ENCODE peak calls at places on chromosomes 3 and 15, in seven cellular contexts. One of them, this sample, is unnamed.

GRCh38 chr3:129481783-129482332 is 41.8 kb downstream of the IFT122 start:
- DNase-seq in activated CD8-positive, alpha-beta memory T cell treated with anti-CD3 and anti-CD28 coated beads for 4 hours: no peak
- DNase-seq in NCI-H510A treated with DMSO at 0.1 percent for 48 hours: no peak
- DNase-seq in HuH-7.5: no peak
- DNase-seq in substantia nigra: no peak
- DNase-seq in caudate nucleus: no peak
- DNase-seq in NCI-H345: no peak
- DNase-seq in this sample: no peak

GRCh38 chr15:60362318-60363023 is 35.3 kb downstream of the ANXA2 start:
- DNase-seq in activated CD8-positive, alpha-beta memory T cell treated with anti-CD3 and anti-CD28 coated beads for 4 hours: no peak
- DNase-seq in caudate nucleus: no peak
- DNase-seq in HuH-7.5: no peak
- DNase-seq in NCI-H345: no peak
- DNase-seq in substantia nigra: no peak
- DNase-seq in NCI-H510A treated with DMSO at 0.1 percent for 48 hours: no peak
- DNase-seq in this sample: no peak

GRCh38 chr3:193016437-193016887 is 98.8 kb upstream of the MB21D2 start:
- DNase-seq in substantia nigra: no peak
- DNase-seq in NCI-H345: peak
- DNase-seq in activated CD8-positive, alpha-beta memory T cell treated with anti-CD3 and anti-CD28 coated beads for 4 hours: no peak
- DNase-seq in caudate nucleus: no peak
- DNase-seq in NCI-H510A treated with DMSO at 0.1 percent for 48 hours: no peak
- DNase-seq in HuH-7.5: no peak
- DNase-seq in this sample: no peak

GRCh38 chr3:49019941-49020334 is 1.6 kb upstream of the DALRD3 start:
- DNase-seq in substantia nigra: no peak
- DNase-seq in HuH-7.5: no peak
- DNase-seq in NCI-H345: no peak
- DNase-seq in caudate nucleus: no peak
- DNase-seq in NCI-H510A treated with DMSO at 0.1 percent for 48 hours: no peak
- DNase-seq in activated CD8-positive, alpha-beta memory T cell treated with anti-CD3 and anti-CD28 coated beads for 4 hours: no peak
- DNase-seq in this sample: no peak

GRCh38 chr3:39065197-39065596 is 13.4 kb downstream of the WDR48 start:
- DNase-seq in HuH-7.5: peak
- DNase-seq in NCI-H345: no peak
- DNase-seq in activated CD8-positive, alpha-beta memory T cell treated with anti-CD3 and anti-CD28 coated beads for 4 hours: no peak
- DNase-seq in NCI-H510A treated with DMSO at 0.1 percent for 48 hours: peak
- DNase-seq in substantia nigra: no peak
- DNase-seq in caudate nucleus: no peak
- DNase-seq in this sample: no peak

GRCh38 chr3:11548721-11549131 is 95.0 kb downstream of the VGLL4 start:
- DNase-seq in NCI-H345: peak
- DNase-seq in NCI-H510A treated with DMSO at 0.1 percent for 48 hours: peak
- DNase-seq in activated CD8-positive, alpha-beta memory T cell treated with anti-CD3 and anti-CD28 coated beads for 4 hours: no peak
- DNase-seq in caudate nucleus: no peak
- DNase-seq in HuH-7.5: no peak
- DNase-seq in substantia nigra: no peak
- DNase-seq in this sample: no peak

GRCh38 chr3:59127071-59127470 is 77.2 kb upstream of the CFAP20DC start:
- DNase-seq in HuH-7.5: no peak
- DNase-seq in NCI-H345: no peak
- DNase-seq in activated CD8-positive, alpha-beta memory T cell treated with anti-CD3 and anti-CD28 coated beads for 4 hours: no peak
- DNase-seq in substantia nigra: no peak
- DNase-seq in NCI-H510A treated with DMSO at 0.1 percent for 48 hours: no peak
- DNase-seq in caudate nucleus: no peak
- DNase-seq in this sample: no peak

GRCh38 chr3:152302521-152303021 is 33.8 kb downstream of the MBNL1 start:
- DNase-seq in NCI-H510A treated with DMSO at 0.1 percent for 48 hours: no peak
- DNase-seq in activated CD8-positive, alpha-beta memory T cell treated with anti-CD3 and anti-CD28 coated beads for 4 hours: no peak
- DNase-seq in caudate nucleus: no peak
- DNase-seq in HuH-7.5: no peak
- DNase-seq in substantia nigra: no peak
- DNase-seq in NCI-H345: no peak
- DNase-seq in this sample: no peak

GRCh38 chr15:92655178-92655995 is at the start of gene FAM174B:
- DNase-seq in caudate nucleus: no peak
- DNase-seq in NCI-H345: peak
- DNase-seq in activated CD8-positive, alpha-beta memory T cell treated with anti-CD3 and anti-CD28 coated beads for 4 hours: no peak
- DNase-seq in HuH-7.5: peak
- DNase-seq in substantia nigra: no peak
- DNase-seq in NCI-H510A treated with DMSO at 0.1 percent for 48 hours: peak
- DNase-seq in this sample: no peak

GRCh38 chr15:73325191-73325980 is 43.4 kb downstream of the HCN4 start:
- DNase-seq in substantia nigra: no peak
- DNase-seq in HuH-7.5: peak
- DNase-seq in NCI-H345: no peak
- DNase-seq in activated CD8-positive, alpha-beta memory T cell treated with anti-CD3 and anti-CD28 coated beads for 4 hours: no peak
- DNase-seq in NCI-H510A treated with DMSO at 0.1 percent for 48 hours: no peak
- DNase-seq in caudate nucleus: no peak
- DNase-seq in this sample: no peak

GRCh38 chr15:45664451-45664850 is 29.6 kb downstream of the SQOR start:
- DNase-seq in activated CD8-positive, alpha-beta memory T cell treated with anti-CD3 and anti-CD28 coated beads for 4 hours: no peak
- DNase-seq in NCI-H345: no peak
- DNase-seq in HuH-7.5: no peak
- DNase-seq in NCI-H510A treated with DMSO at 0.1 percent for 48 hours: no peak
- DNase-seq in caudate nucleus: no peak
- DNase-seq in substantia nigra: no peak
- DNase-seq in this sample: no peak

GRCh38 chr3:24316887-24317383 is 177.7 kb downstream of the THRB start:
- DNase-seq in caudate nucleus: no peak
- DNase-seq in substantia nigra: no peak
- DNase-seq in NCI-H510A treated with DMSO at 0.1 percent for 48 hours: no peak
- DNase-seq in NCI-H345: no peak
- DNase-seq in HuH-7.5: peak
- DNase-seq in activated CD8-positive, alpha-beta memory T cell treated with anti-CD3 and anti-CD28 coated beads for 4 hours: no peak
- DNase-seq in this sample: no peak

GRCh38 chr3:32872487-32873382 is 54.9 kb downstream of the TRIM71 start:
- DNase-seq in substantia nigra: no peak
- DNase-seq in NCI-H510A treated with DMSO at 0.1 percent for 48 hours: peak
- DNase-seq in NCI-H345: peak
- DNase-seq in activated CD8-positive, alpha-beta memory T cell treated with anti-CD3 and anti-CD28 coated beads for 4 hours: no peak
- DNase-seq in caudate nucleus: no peak
- DNase-seq in HuH-7.5: no peak
- DNase-seq in this sample: no peak

GRCh38 chr3:77348244-77348855 is 308.5 kb downstream of the ROBO2 start:
- DNase-seq in NCI-H510A treated with DMSO at 0.1 percent for 48 hours: no peak
- DNase-seq in activated CD8-positive, alpha-beta memory T cell treated with anti-CD3 and anti-CD28 coated beads for 4 hours: no peak
- DNase-seq in substantia nigra: no peak
- DNase-seq in caudate nucleus: no peak
- DNase-seq in NCI-H345: no peak
- DNase-seq in HuH-7.5: no peak
- DNase-seq in this sample: no peak

GRCh38 chr3:100603449-100603848 is 6.0 kb upstream of the ADGRG7 start:
- DNase-seq in NCI-H510A treated with DMSO at 0.1 percent for 48 hours: peak
- DNase-seq in activated CD8-positive, alpha-beta memory T cell treated with anti-CD3 and anti-CD28 coated beads for 4 hours: no peak
- DNase-seq in NCI-H345: peak
- DNase-seq in HuH-7.5: no peak
- DNase-seq in caudate nucleus: no peak
- DNase-seq in substantia nigra: no peak
- DNase-seq in this sample: no peak

GRCh38 chr15:68652141-68652540 is 73.3 kb downstream of the CORO2B start:
- DNase-seq in NCI-H345: peak
- DNase-seq in activated CD8-positive, alpha-beta memory T cell treated with anti-CD3 and anti-CD28 coated beads for 4 hours: no peak
- DNase-seq in HuH-7.5: no peak
- DNase-seq in caudate nucleus: peak
- DNase-seq in NCI-H510A treated with DMSO at 0.1 percent for 48 hours: no peak
- DNase-seq in substantia nigra: peak
- DNase-seq in this sample: no peak

GRCh38 chr3:192918275-192918588 is 576 bp upstream of the MB21D2 start:
- DNase-seq in HuH-7.5: no peak
- DNase-seq in caudate nucleus: no peak
- DNase-seq in NCI-H510A treated with DMSO at 0.1 percent for 48 hours: no peak
- DNase-seq in NCI-H345: no peak
- DNase-seq in activated CD8-positive, alpha-beta memory T cell treated with anti-CD3 and anti-CD28 coated beads for 4 hours: no peak
- DNase-seq in substantia nigra: no peak
- DNase-seq in this sample: no peak

GRCh38 chr3:147405552-147406254 is 640 bp downstream of the ZIC4 start:
- DNase-seq in NCI-H345: no peak
- DNase-seq in activated CD8-positive, alpha-beta memory T cell treated with anti-CD3 and anti-CD28 coated beads for 4 hours: no peak
- DNase-seq in substantia nigra: no peak
- DNase-seq in caudate nucleus: no peak
- DNase-seq in NCI-H510A treated with DMSO at 0.1 percent for 48 hours: no peak
- DNase-seq in HuH-7.5: no peak
- DNase-seq in this sample: no peak

GRCh38 chr15:94610069-94610863 is 378.9 kb downstream of the MCTP2 start:
- DNase-seq in HuH-7.5: no peak
- DNase-seq in NCI-H345: no peak
- DNase-seq in NCI-H510A treated with DMSO at 0.1 percent for 48 hours: no peak
- DNase-seq in activated CD8-positive, alpha-beta memory T cell treated with anti-CD3 and anti-CD28 coated beads for 4 hours: no peak
- DNase-seq in substantia nigra: no peak
- DNase-seq in caudate nucleus: no peak
- DNase-seq in this sample: no peak

GRCh38 chr3:122060044-122060694 is 5.0 kb downstream of the CD86 start:
- DNase-seq in activated CD8-positive, alpha-beta memory T cell treated with anti-CD3 and anti-CD28 coated beads for 4 hours: no peak
- DNase-seq in NCI-H510A treated with DMSO at 0.1 percent for 48 hours: no peak
- DNase-seq in HuH-7.5: no peak
- DNase-seq in caudate nucleus: no peak
- DNase-seq in NCI-H345: no peak
- DNase-seq in substantia nigra: no peak
- DNase-seq in this sample: no peak

GRCh38 chr3:99627062-99627826 is 11.2 kb upstream of the COL8A1 start:
- DNase-seq in caudate nucleus: no peak
- DNase-seq in activated CD8-positive, alpha-beta memory T cell treated with anti-CD3 and anti-CD28 coated beads for 4 hours: no peak
- DNase-seq in HuH-7.5: no peak
- DNase-seq in NCI-H345: no peak
- DNase-seq in NCI-H510A treated with DMSO at 0.1 percent for 48 hours: no peak
- DNase-seq in substantia nigra: no peak
- DNase-seq in this sample: no peak

GRCh38 chr15:65752151-65752700 is 39.9 kb downstream of the DENND4A start:
- DNase-seq in NCI-H345: no peak
- DNase-seq in activated CD8-positive, alpha-beta memory T cell treated with anti-CD3 and anti-CD28 coated beads for 4 hours: no peak
- DNase-seq in NCI-H510A treated with DMSO at 0.1 percent for 48 hours: no peak
- DNase-seq in caudate nucleus: no peak
- DNase-seq in HuH-7.5: no peak
- DNase-seq in substantia nigra: no peak
- DNase-seq in this sample: no peak

GRCh38 chr15:47331796-47332480 is 385.4 kb upstream of the SEMA6D start:
- DNase-seq in NCI-H510A treated with DMSO at 0.1 percent for 48 hours: peak
- DNase-seq in caudate nucleus: no peak
- DNase-seq in NCI-H345: peak
- DNase-seq in substantia nigra: no peak
- DNase-seq in HuH-7.5: no peak
- DNase-seq in activated CD8-positive, alpha-beta memory T cell treated with anti-CD3 and anti-CD28 coated beads for 4 hours: no peak
- DNase-seq in this sample: no peak